ENCODE peak calls at places on chromosome 10, in six cellular contexts. B is ureter; H is stimulated activated CD4-positive, alpha-beta T cell treated with anti-CD3 and anti-CD28 coated beads, Interleukin-4, amount 100 ng/mL, for 24 hours; X is NCI-H2227 treated with DMSO at 0.1 percent for 48 hours; M is NCI-H446 treated with DMSO at 0.1 percent for 48 hours; K is RPMI8226. W is an unnamed sample.
A peak's percentile ranks its signal among the peaks of the same experiment; 100 is the strongest.

GRCh38 chr10:102564209-102564834 is 60.5 kb downstream of the SUFU start:
- DNase-seq in X (no peak), H (no peak), K (no peak), B (no peak), M (no peak), W (no peak)

GRCh38 chr10:25768167-25768566 is 165.9 kb upstream of the MYO3A start:
- DNase-seq in K (no peak), B (no peak), X (no peak), H (no peak), M (no peak), W (no peak)

GRCh38 chr10:79148452-79149344 is 79.9 kb downstream of the ZMIZ1 start:
- DNase-seq in B (peak; percentile 85), X (no peak), M (no peak), H (no peak), K (no peak), W (no peak)

GRCh38 chr10:106991084-106991483 is 173.4 kb downstream of the SORCS1 start:
- DNase-seq in M (no peak), H (no peak), K (no peak), B (no peak), X (no peak), W (peak; percentile 70)

GRCh38 chr10:5595591-5596590 is 70.5 kb downstream of the ASB13 start:
- DNase-seq in K (no peak), M (no peak), X (no peak), B (no peak), H (no peak), W (no peak)

GRCh38 chr10:130138479-130138866 is 2.3 kb downstream of the GLRX3 start:
- DNase-seq in H (peak; percentile 27), K (no peak), X (no peak), B (peak; percentile 70), M (no peak), W (no peak)

GRCh38 chr10:75402486-75403143 is 1.1 kb upstream of the ZNF503 start:
- DNase-seq in H (no peak), X (peak; percentile 89), B (peak; percentile 53), K (no peak), M (no peak), W (no peak)

GRCh38 chr10:125820705-125821104 is 2.4 kb downstream of the UROS start:
- DNase-seq in H (no peak), M (no peak), B (no peak), X (no peak), K (no peak), W (no peak)

GRCh38 chr10:11783558-11783865 is 39.6 kb upstream of the PROSER2 start:
- DNase-seq in H (no peak), B (no peak), K (no peak), M (no peak), X (no peak), W (no peak)

GRCh38 chr10:35613597-35614226 is 8.6 kb downstream of the GJD4 start:
- DNase-seq in H (no peak), K (peak; percentile 23), B (no peak), X (no peak), M (peak; percentile 5), W (no peak)

GRCh38 chr10:21524526-21525366 is 736 bp downstream of the SKIDA1 start:
- DNase-seq in H (no peak), M (no peak), X (peak; percentile 82), B (no peak), K (no peak), W (no peak)

GRCh38 chr10:43252785-43253341 is 14.0 kb downstream of the RASGEF1A start:
- DNase-seq in M (no peak), X (no peak), B (peak; percentile 36), K (no peak), H (no peak), W (peak; percentile 87)

GRCh38 chr10:69335063-69335587 is 56.8 kb downstream of the HK1 start:
- DNase-seq in K (no peak), H (peak; percentile 32), X (no peak), M (no peak), B (peak; percentile 70), W (no peak)

GRCh38 chr10:2966134-2966533 is 101.2 kb upstream of the PFKP start:
- DNase-seq in H (no peak), X (no peak), M (no peak), K (no peak), B (no peak), W (no peak)

GRCh38 chr10:67622506-67622905 is 73.5 kb downstream of the CTNNA3 start:
- DNase-seq in X (no peak), K (no peak), M (no peak), H (no peak), B (no peak), W (no peak)

GRCh38 chr10:113131611-113132330 is 181.7 kb downstream of the TCF7L2 start:
- DNase-seq in B (no peak), M (no peak), X (no peak), K (no peak), H (no peak), W (no peak)

W was measured in esophagus muscularis mucosa.